ENCODE peak calls at places on chromosome 13, in seven cellular contexts. O, W, T, A, Y, I and H are unnamed samples. For H3K36me3, the result is how much of the 10 kb centered on the place peaks cover.

GRCh38 chr13:24893863-24894262 is 129.9 kb downstream of the RNF17 start:
- DNase-seq in A (no peak), Y (no peak), T (peak), I (no peak), O (no peak), W (no peak), H (no peak)

GRCh38 chr13:113736258-113736731 is 22.7 kb upstream of the TMEM255B start:
- DNase-seq in W (peak), O (no peak), A (no peak), I (no peak), Y (no peak), T (no peak), H (no peak)

GRCh38 chr13:31670831-31671617 is 68.3 kb upstream of the RXFP2 start:
- DNase-seq in A (no peak), T (no peak), Y (no peak), I (no peak), O (no peak), W (no peak), H (no peak)

GRCh38 chr13:48808689-48809088 is 155.0 kb downstream of the CYSLTR2 start:
- DNase-seq in I (no peak), T (no peak), Y (no peak), O (peak), W (no peak), A (no peak), H (no peak)

GRCh38 chr13:111399334-111399733 is 78.9 kb downstream of the TEX29 start:
- DNase-seq in T (no peak), Y (no peak), W (no peak), A (no peak), O (no peak), I (no peak), H (no peak)

GRCh38 chr13:40777166-40777956 is 6.4 kb upstream of the MRPS31 start:
- DNase-seq in A (peak), Y (no peak), T (no peak), O (peak), W (no peak), I (no peak), H (no peak)

GRCh38 chr13:109336730-109337129 is 449.7 kb downstream of the IRS2 start:
- DNase-seq in T (no peak), W (no peak), Y (no peak), A (no peak), O (peak), I (no peak), H (peak)

GRCh38 chr13:106919638-106920037 is 351.7 kb upstream of the ARGLU1 start:
- DNase-seq in O (peak), A (peak), I (no peak), T (peak), Y (peak), W (no peak), H (no peak)

GRCh38 chr13:35714588-35714987 is 238.1 kb upstream of the MAB21L1 start:
- DNase-seq in A (peak), I (no peak), O (no peak), W (no peak), Y (no peak), T (no peak), H (no peak)

GRCh38 chr13:109385161-109385560 is 401.2 kb downstream of the IRS2 start:
- DNase-seq in O (no peak), W (no peak), A (no peak), I (no peak), T (no peak), Y (no peak), H (no peak)

GRCh38 chr13:32126756-32127155 is 95.2 kb downstream of the FRY start:
- DNase-seq in O (no peak), T (no peak), Y (no peak), W (no peak), A (no peak), I (no peak), H (no peak)

GRCh38 chr13:73368608-73369007 is 309.8 kb downstream of the KLF5 start:
- DNase-seq in W (no peak), Y (no peak), O (no peak), I (no peak), T (no peak), A (no peak), H (no peak)

GRCh38 chr13:50589139-50589538 is 254.4 kb downstream of the DLEU7 start:
- DNase-seq in T (no peak), O (peak), Y (no peak), I (no peak), W (no peak), A (no peak), H (peak)

GRCh38 chr13:21043898-21044297 is 17.5 kb downstream of the LATS2 start:
- DNase-seq in O (peak), Y (no peak), T (no peak), A (no peak), W (no peak), I (no peak), H (no peak)

GRCh38 chr13:79245937-79246574 is 160.0 kb downstream of the RBM26 start:
- DNase-seq in A (no peak), W (no peak), T (no peak), I (no peak), O (no peak), Y (no peak), H (no peak)

GRCh38 chr13:43132228-43132627 is 108.8 kb downstream of the DNAJC15 start:
- DNase-seq in I (no peak), O (peak), Y (no peak), W (no peak), A (peak), T (no peak), H (peak)

GRCh38 chr13:41284512-41285288 is 21.3 kb upstream of the MTRF1 start:
- DNase-seq in Y (no peak), T (no peak), A (no peak), W (no peak), I (no peak), O (peak), H (peak)

GRCh38 chr13:114143806-114144605 is 11.6 kb upstream of the RASA3 start:
- DNase-seq in A (peak), Y (peak), O (no peak), T (no peak), I (no peak), W (peak), H (peak)

GRCh38 chr13:52842440-52842839 is 6.0 kb downstream of the PCDH8 start:
- DNase-seq in A (no peak), Y (no peak), O (no peak), T (no peak), W (no peak), I (no peak), H (no peak)

GRCh38 chr13:26213982-26214381 is 8.1 kb downstream of the RNF6 start:
- DNase-seq in I (no peak), Y (no peak), W (no peak), T (no peak), O (no peak), A (no peak), H (no peak)

GRCh38 chr13:19596960-19597361 is 35.6 kb upstream of the TPTE2 start:
- DNase-seq in T (no peak), A (no peak), W (no peak), Y (no peak), I (no peak), O (no peak), H (peak)

GRCh38 chr13:109547942-109548860 is 238.2 kb downstream of the IRS2 start:
- DNase-seq in O (no peak), A (no peak), T (no peak), Y (no peak), I (no peak), W (no peak), H (no peak)

GRCh38 chr13:106378263-106378662 is 157.2 kb downstream of the EFNB2 start:
- DNase-seq in Y (no peak), O (no peak), I (no peak), A (no peak), W (no peak), T (no peak), H (no peak)

GRCh38 chr13:113763254-113763653 is 4.2 kb downstream of the TMEM255B start:
- DNase-seq in Y (peak), O (no peak), W (peak), I (no peak), A (no peak), T (no peak), H (no peak)

GRCh38 chr13:73767747-73768315 is 366.4 kb downstream of the KLF12 start:
- DNase-seq in T (no peak), A (no peak), Y (no peak), I (no peak), W (no peak), O (no peak), H (no peak)

GRCh38 chr13:50838701-50839100 is 4.8 kb downstream of the DLEU7 start:
- DNase-seq in I (no peak), O (no peak), Y (no peak), W (no peak), A (no peak), T (no peak), H (no peak)

GRCh38 chr13:35630551-35631275 is 154.2 kb upstream of the MAB21L1 start:
- DNase-seq in O (peak), T (no peak), W (no peak), A (peak), Y (no peak), I (no peak), H (peak)

GRCh38 chr13:72539925-72540324 is 187.5 kb downstream of the MZT1 start:
- DNase-seq in Y (no peak), A (no peak), I (no peak), T (no peak), W (no peak), O (no peak), H (no peak)

GRCh38 chr13:102830646-102831045 is 15.2 kb upstream of the ERCC5 start:
- DNase-seq in O (no peak), T (no peak), I (no peak), Y (no peak), W (peak), A (peak), H (no peak)

GRCh38 chr13:113013303-113013702 is 44.3 kb downstream of the MCF2L start:
- DNase-seq in O (no peak), A (peak), Y (no peak), I (no peak), W (no peak), T (no peak), H (no peak)

GRCh38 chr13:74465279-74465678 is 331.1 kb upstream of the KLF12 start:
- DNase-seq in A (no peak), Y (no peak), W (no peak), T (no peak), I (no peak), O (no peak), H (no peak)

GRCh38 chr13:106610511-106610910 is 42.6 kb upstream of the ARGLU1 start:
- DNase-seq in Y (no peak), I (no peak), W (no peak), A (no peak), T (no peak), O (peak), H (no peak)

GRCh38 chr13:73556902-73557301 is 498.1 kb downstream of the KLF5 start:
- DNase-seq in I (no peak), T (no peak), O (no peak), Y (no peak), A (no peak), W (no peak), H (peak)

GRCh38 chr13:40975441-40975840 is 43.7 kb downstream of the ELF1 start:
- DNase-seq in Y (no peak), W (no peak), T (no peak), A (no peak), I (no peak), O (no peak), H (no peak)

GRCh38 chr13:26992951-26993490 is 178.6 kb downstream of the USP12 start:
- DNase-seq in T (no peak), A (no peak), Y (no peak), I (no peak), O (no peak), W (no peak), H (no peak)

GRCh38 chr13:92575782-92576181 is 650.8 kb upstream of the GPC6 start:
- DNase-seq in I (no peak), W (no peak), T (no peak), Y (no peak), A (no peak), O (no peak), H (no peak)

GRCh38 chr13:92578358-92578757 is 648.2 kb upstream of the GPC6 start:
- DNase-seq in O (no peak), A (no peak), W (no peak), I (no peak), Y (no peak), T (no peak), H (no peak)

GRCh38 chr13:92572190-92572589 is 654.4 kb upstream of the GPC6 start:
- DNase-seq in W (no peak), T (no peak), A (no peak), O (no peak), Y (no peak), I (no peak), H (no peak)

GRCh38 chr13:92574499-92574898 is 652.1 kb upstream of the GPC6 start:
- DNase-seq in T (no peak), A (no peak), I (no peak), W (no peak), O (no peak), Y (no peak), H (no peak)

DNA sequence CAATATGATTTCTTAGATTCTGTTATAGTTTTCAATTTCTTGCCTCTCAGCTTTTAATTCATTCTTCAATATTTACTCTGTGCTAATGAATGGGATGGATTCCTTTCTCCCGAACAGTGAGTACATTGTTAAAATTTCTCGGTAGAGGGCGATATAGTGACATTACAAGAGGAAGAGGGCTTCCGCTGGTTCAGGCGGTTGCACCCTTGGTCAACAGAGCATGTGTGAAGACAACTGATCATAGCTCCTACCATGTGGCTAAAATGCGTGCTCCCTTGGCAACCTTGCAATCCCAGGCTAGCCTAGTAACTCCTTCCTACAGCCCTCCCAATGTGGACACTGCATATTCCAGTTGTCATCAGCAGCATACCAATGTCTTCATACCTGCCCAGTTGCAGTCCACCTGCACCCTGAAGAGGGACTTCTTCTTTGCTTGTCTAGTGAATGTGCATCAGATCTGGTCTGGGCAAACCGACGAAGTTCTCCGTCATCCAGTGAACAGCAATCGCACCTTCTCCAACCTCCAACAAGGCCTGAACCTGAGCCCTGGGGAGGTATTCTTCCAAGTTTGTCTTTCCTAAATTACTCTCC is 653.0 kb upstream of the GPC6 start:
- DNase-seq in I (no peak), W (no peak), A (peak), Y (no peak), O (peak), T (no peak), H (no peak)
- TF ChIP-seq CTCF in I (no peak), W (no peak), A (peak), Y (no peak), O (peak), T (no peak), H (peak)

GRCh38 chr13:75721307-75721706 is 85.2 kb downstream of the LMO7 start:
- DNase-seq in I (no peak), T (no peak), A (no peak), W (no peak), Y (no peak), O (no peak), H (no peak)

GRCh38 chr13:75724742-75725504 is 88.8 kb downstream of the LMO7 start:
- DNase-seq in O (no peak), I (no peak), A (no peak), W (no peak), Y (no peak), T (no peak), H (no peak)

GRCh38 chr13:75725784-75726183 is 89.7 kb downstream of the LMO7 start:
- DNase-seq in A (no peak), W (no peak), Y (no peak), T (no peak), O (no peak), I (no peak), H (no peak)

GRCh38 chr13:75723927-75724326 is 87.8 kb downstream of the LMO7 start:
- DNase-seq in A (no peak), Y (no peak), O (no peak), I (no peak), W (no peak), T (no peak), H (no peak)

DNA sequence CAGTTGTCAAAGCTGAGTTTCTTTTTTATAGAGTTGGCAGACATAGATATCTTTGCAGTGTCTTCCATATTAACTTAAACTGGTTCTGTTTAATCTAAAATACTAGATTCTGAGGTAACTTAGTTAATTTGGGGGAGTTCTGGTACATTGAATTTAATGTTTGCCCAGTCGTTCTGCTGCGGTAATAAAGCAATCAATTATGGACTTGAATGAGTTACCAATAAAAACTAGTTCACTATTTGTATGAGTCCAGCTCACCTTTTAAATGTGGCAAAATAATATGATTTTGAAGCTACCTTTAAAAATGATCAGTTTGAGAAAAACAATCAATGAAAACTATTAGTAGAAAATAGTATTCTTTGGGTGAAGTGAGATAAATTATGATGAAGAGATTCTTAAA is 90.2 kb downstream of the LMO7 start:
- DNase-seq in A (no peak), O (no peak), W (no peak), T (no peak), Y (no peak), I (no peak), H (no peak)
- H3K4me3 ChIP-seq in A (no peak), O (no peak), W (no peak), T (no peak), Y (no peak), I (no peak), H (no peak)

DNA sequence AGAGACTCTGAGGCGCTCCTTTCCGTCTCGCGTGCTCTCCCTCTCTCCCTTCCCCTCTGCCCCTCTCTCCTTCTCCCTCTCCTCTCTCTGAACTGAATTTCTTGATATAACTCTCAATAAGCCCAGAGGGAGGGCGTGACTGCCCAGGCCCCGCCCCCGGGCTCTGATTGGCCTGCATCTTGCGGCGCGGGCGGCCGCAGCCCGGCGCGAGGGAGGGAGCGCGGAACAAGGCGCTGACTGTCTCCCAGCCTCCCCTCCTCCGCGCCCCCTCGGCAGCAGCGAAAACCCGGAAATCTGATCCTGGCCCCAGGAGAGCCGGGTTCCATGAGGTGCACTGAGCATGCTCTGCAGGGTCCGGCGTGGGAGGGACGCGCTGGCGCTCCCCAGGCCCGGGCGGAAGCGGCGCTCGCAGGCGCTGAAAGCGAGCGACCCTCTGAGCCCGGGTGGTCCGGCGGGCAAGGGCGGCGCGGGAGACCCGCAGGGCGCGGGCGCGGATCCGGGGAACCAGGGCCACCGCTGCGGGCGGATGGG is at the start of gene PCDH9:
- DNase-seq in O (peak), I (peak), W (peak), T (peak), A (peak), Y (peak), H (peak)
- H3K36me3 ChIP-seq in O (under half), I (under half), W (under half), T (under half), A (under half), Y (under half), H (under half)

DNA sequence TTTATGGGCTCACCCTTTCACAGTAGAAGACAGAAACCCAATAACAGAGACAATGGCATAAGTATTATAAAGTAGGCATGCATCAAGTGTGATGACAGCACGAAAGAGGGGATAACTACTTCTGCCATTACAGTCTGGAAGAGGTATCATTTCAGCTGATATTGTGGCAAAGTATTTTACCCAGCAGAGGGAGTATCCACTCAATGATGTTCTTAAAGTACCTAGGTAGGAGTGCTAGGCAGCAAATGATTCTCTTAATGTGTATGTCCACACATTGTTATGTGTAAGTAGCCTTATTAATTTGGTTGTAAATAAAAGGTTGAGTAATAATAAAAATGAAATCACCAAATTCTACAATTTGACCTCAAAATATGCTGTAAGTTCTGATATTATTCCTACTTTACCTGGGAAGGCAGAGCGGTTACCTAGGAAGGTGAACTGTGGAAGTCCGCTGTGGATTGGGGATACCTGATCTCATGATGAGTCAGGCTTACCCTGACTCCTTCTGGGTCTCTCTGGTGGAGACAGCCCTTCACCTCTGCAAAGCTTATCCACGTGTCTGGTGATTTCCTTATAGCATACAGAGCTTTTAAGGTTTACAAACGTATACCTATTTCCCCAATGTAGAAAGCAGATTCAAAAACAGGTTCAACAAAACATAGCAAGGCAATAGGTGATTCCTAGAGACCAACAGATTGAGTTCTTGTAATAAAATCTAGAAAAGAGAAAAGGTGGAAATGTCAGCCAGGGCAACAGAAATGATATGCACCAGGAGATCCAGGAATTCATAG is 4.0 kb upstream of the UBAC2 start:
- DNase-seq in I (no peak), Y (no peak), T (no peak), A (no peak), O (no peak), W (no peak), H (no peak)
- TF ChIP-seq CTCF in I (no peak), Y (no peak), T (no peak), A (no peak), O (peak), W (peak), H (peak)